ENCODE peak calls at places on chromosome 1, in seven cellular contexts. One of them, this sample, is unnamed.

GRCh38 chr1:39272027-39272790 is 67.7 kb downstream of the MACF1 start:
- DNase-seq in RWPE1: no peak
- DNase-seq in left ventricle myocardium inferior: no peak
- DNase-seq in endothelial cell: no peak
- DNase-seq in astrocyte: no peak
- DNase-seq in uterus: no peak
- DNase-seq in choroid plexus epithelial cell: peak; percentile 69
- DNase-seq in this sample: no peak

GRCh38 chr1:29960156-29960755 is 723.9 kb downstream of the PTPRU start:
- DNase-seq in RWPE1: no peak
- DNase-seq in left ventricle myocardium inferior: no peak
- DNase-seq in endothelial cell: no peak
- DNase-seq in astrocyte: no peak
- DNase-seq in uterus: no peak
- DNase-seq in choroid plexus epithelial cell: no peak
- DNase-seq in this sample: peak; percentile 80

GRCh38 chr1:46774297-46774696 is 24.5 kb upstream of the CYP4B1 start:
- DNase-seq in RWPE1: no peak
- DNase-seq in left ventricle myocardium inferior: no peak
- DNase-seq in endothelial cell: no peak
- DNase-seq in astrocyte: no peak
- DNase-seq in uterus: no peak
- DNase-seq in choroid plexus epithelial cell: no peak
- DNase-seq in this sample: no peak

GRCh38 chr1:175317795-175318194 is 125.2 kb upstream of the KIAA0040 start:
- DNase-seq in RWPE1: no peak
- DNase-seq in left ventricle myocardium inferior: no peak
- DNase-seq in endothelial cell: no peak
- DNase-seq in astrocyte: no peak
- DNase-seq in uterus: peak; percentile 37
- DNase-seq in choroid plexus epithelial cell: no peak
- DNase-seq in this sample: no peak

GRCh38 chr1:17121881-17122280 is 2.6 kb upstream of the PADI2 start:
- DNase-seq in RWPE1: no peak
- DNase-seq in left ventricle myocardium inferior: no peak
- DNase-seq in endothelial cell: no peak
- DNase-seq in astrocyte: peak; percentile 25
- DNase-seq in uterus: no peak
- DNase-seq in choroid plexus epithelial cell: no peak
- DNase-seq in this sample: no peak

GRCh38 chr1:2526824-2527552 is 592 bp upstream of the PANK4 start:
- DNase-seq in RWPE1: peak; percentile 63
- DNase-seq in left ventricle myocardium inferior: peak; percentile 78
- DNase-seq in endothelial cell: no peak
- DNase-seq in astrocyte: peak; percentile 29
- DNase-seq in uterus: no peak
- DNase-seq in choroid plexus epithelial cell: no peak
- DNase-seq in this sample: no peak

GRCh38 chr1:36100376-36100775 is 11.7 kb downstream of the ADPRS start:
- DNase-seq in RWPE1: no peak
- DNase-seq in left ventricle myocardium inferior: peak; percentile 9
- DNase-seq in endothelial cell: no peak
- DNase-seq in astrocyte: no peak
- DNase-seq in uterus: no peak
- DNase-seq in choroid plexus epithelial cell: no peak
- DNase-seq in this sample: no peak

GRCh38 chr1:93979718-93980319 is 70.6 kb upstream of the GCLM start:
- DNase-seq in RWPE1: no peak
- DNase-seq in left ventricle myocardium inferior: peak; percentile 26
- DNase-seq in endothelial cell: no peak
- DNase-seq in astrocyte: peak; percentile 90
- DNase-seq in uterus: peak; percentile 43
- DNase-seq in choroid plexus epithelial cell: peak; percentile 63
- DNase-seq in this sample: no peak

GRCh38 chr1:221608835-221609320 is 133.0 kb downstream of the DUSP10 start:
- DNase-seq in RWPE1: no peak
- DNase-seq in left ventricle myocardium inferior: no peak
- DNase-seq in endothelial cell: no peak
- DNase-seq in astrocyte: no peak
- DNase-seq in uterus: no peak
- DNase-seq in choroid plexus epithelial cell: no peak
- DNase-seq in this sample: no peak

GRCh38 chr1:40059292-40059959 is 18.9 kb downstream of the CAP1 start:
- DNase-seq in RWPE1: peak; percentile 33
- DNase-seq in left ventricle myocardium inferior: no peak
- DNase-seq in endothelial cell: peak; percentile 26
- DNase-seq in astrocyte: peak; percentile 72
- DNase-seq in uterus: no peak
- DNase-seq in choroid plexus epithelial cell: peak; percentile 71
- DNase-seq in this sample: no peak

GRCh38 chr1:225977937-225978748 is 21.0 kb downstream of the SDE2 start:
- DNase-seq in RWPE1: no peak
- DNase-seq in left ventricle myocardium inferior: no peak
- DNase-seq in endothelial cell: no peak
- DNase-seq in astrocyte: no peak
- DNase-seq in uterus: no peak
- DNase-seq in choroid plexus epithelial cell: no peak
- DNase-seq in this sample: peak; percentile 71
- TF ChIP-seq CTCF in RWPE1: no peak
- TF ChIP-seq CTCF in left ventricle myocardium inferior: no peak
- TF ChIP-seq CTCF in endothelial cell: no peak
- TF ChIP-seq CTCF in astrocyte: no peak
- TF ChIP-seq CTCF in uterus: no peak
- TF ChIP-seq CTCF in choroid plexus epithelial cell: no peak
- TF ChIP-seq CTCF in this sample: no peak

GRCh38 chr1:243946946-243947345 is 96.9 kb upstream of the AKT3 start:
- DNase-seq in RWPE1: no peak
- DNase-seq in left ventricle myocardium inferior: no peak
- DNase-seq in endothelial cell: peak; percentile 53
- DNase-seq in astrocyte: no peak
- DNase-seq in uterus: no peak
- DNase-seq in choroid plexus epithelial cell: peak; percentile 52
- DNase-seq in this sample: peak; percentile 53
- TF ChIP-seq CTCF in RWPE1: no peak
- TF ChIP-seq CTCF in left ventricle myocardium inferior: peak; percentile 50
- TF ChIP-seq CTCF in endothelial cell: peak; percentile 38
- TF ChIP-seq CTCF in astrocyte: peak; percentile 33
- TF ChIP-seq CTCF in uterus: no peak
- TF ChIP-seq CTCF in choroid plexus epithelial cell: peak; percentile 66
- TF ChIP-seq CTCF in this sample: peak; percentile 38

DNA sequence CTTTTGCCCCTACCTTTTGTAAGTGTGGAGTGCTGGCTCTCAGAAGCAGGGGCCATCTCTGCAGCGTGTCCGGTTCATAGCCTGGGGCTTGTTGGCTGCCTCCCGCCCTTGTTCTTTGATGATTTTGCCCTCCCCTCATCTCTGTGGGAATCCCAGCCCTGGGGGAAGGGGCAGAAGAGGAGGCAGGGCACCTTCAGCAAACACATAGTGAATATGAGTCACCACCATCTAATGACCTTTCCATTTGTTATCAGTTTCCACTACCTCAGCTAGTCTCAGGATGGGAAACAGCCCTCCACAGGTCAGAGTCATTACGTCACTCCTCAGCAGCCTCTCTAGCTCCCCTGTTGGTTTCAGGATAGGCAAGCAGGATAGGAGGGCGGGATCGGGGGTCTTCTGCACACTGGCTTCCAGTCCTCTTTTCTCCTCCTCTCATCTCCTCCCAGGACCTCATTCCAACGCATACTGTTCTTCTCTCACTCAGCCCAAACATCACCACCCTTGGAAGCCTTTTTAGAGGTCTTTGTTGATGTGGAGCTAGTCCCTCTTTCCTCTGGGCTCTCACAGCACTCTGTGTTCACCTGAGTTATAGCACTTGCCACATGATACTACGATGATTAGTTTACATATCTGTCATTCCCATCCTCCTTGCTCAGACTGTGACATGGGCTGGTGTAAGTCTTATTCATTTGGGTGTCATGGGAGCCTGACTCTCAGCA is 15.8 kb downstream of the GADD45A start:
- DNase-seq in RWPE1: no peak
- DNase-seq in left ventricle myocardium inferior: no peak
- DNase-seq in endothelial cell: peak; percentile 41
- DNase-seq in astrocyte: peak; percentile 70
- DNase-seq in uterus: no peak
- DNase-seq in choroid plexus epithelial cell: peak; percentile 89
- DNase-seq in this sample: no peak
- TF ChIP-seq CTCF in RWPE1: no peak
- TF ChIP-seq CTCF in left ventricle myocardium inferior: peak; percentile 42
- TF ChIP-seq CTCF in endothelial cell: no peak
- TF ChIP-seq CTCF in astrocyte: no peak
- TF ChIP-seq CTCF in uterus: no peak
- TF ChIP-seq CTCF in choroid plexus epithelial cell: peak; percentile 65
- TF ChIP-seq CTCF in this sample: no peak

GRCh38 chr1:66403031-66403731 is 130.8 kb upstream of the SGIP1 start:
- DNase-seq in RWPE1: no peak
- DNase-seq in left ventricle myocardium inferior: no peak
- DNase-seq in endothelial cell: no peak
- DNase-seq in astrocyte: no peak
- DNase-seq in uterus: no peak
- DNase-seq in choroid plexus epithelial cell: no peak
- DNase-seq in this sample: no peak
- TF ChIP-seq CTCF in RWPE1: no peak
- TF ChIP-seq CTCF in left ventricle myocardium inferior: no peak
- TF ChIP-seq CTCF in endothelial cell: no peak
- TF ChIP-seq CTCF in astrocyte: no peak
- TF ChIP-seq CTCF in uterus: no peak
- TF ChIP-seq CTCF in choroid plexus epithelial cell: peak; percentile 33
- TF ChIP-seq CTCF in this sample: no peak

DNA sequence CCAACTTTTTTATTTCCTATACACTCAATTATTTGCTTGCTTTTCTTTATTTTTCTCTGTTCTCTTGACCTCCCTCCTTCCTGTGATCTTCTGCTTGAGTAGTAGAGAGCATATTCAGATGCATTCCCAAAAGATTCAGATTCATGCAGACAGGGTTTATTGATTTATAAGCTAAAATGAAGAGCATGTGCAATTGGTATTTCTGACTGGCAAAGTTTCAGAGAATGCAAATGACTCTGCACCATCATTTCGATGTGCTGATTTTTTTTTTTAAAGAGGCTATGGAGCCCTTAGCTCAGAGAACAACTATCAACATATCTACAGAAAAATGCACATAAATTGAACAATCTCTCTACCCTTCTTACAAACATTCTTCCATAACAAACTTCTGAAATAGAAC is 312.0 kb downstream of the VAV3 start:
- DNase-seq in RWPE1: no peak
- DNase-seq in left ventricle myocardium inferior: no peak
- DNase-seq in endothelial cell: no peak
- DNase-seq in astrocyte: no peak
- DNase-seq in uterus: no peak
- DNase-seq in choroid plexus epithelial cell: no peak
- DNase-seq in this sample: no peak
- TF ChIP-seq CTCF in RWPE1: no peak
- TF ChIP-seq CTCF in left ventricle myocardium inferior: no peak
- TF ChIP-seq CTCF in endothelial cell: no peak
- TF ChIP-seq CTCF in astrocyte: no peak
- TF ChIP-seq CTCF in uterus: no peak
- TF ChIP-seq CTCF in choroid plexus epithelial cell: no peak
- TF ChIP-seq CTCF in this sample: no peak